ENCODE peak calls at places on chromosomes 16 and 17, in four cellular contexts. Z is adrenal gland, O is ovary, E is endodermal cell. V is an unnamed sample.

GRCh38 chr17:44536090-44536960 is 21.0 kb upstream of the FZD2 start:
- DNase-seq in E (peak; percentile 75), Z (no peak), O (peak; percentile 46), V (peak; percentile 31)

GRCh38 chr16:19840524-19841110 is 44.0 kb downstream of the GPRC5B start:
- DNase-seq in O (no peak), E (no peak), Z (peak; percentile 25), V (no peak)

GRCh38 chr17:40074871-40075215 is 12.1 kb downstream of the THRA start:
- DNase-seq in O (no peak), Z (no peak), E (no peak), V (no peak)

GRCh38 chr16:89841275-89841674 is 13.0 kb downstream of the SPIRE2 start:
- DNase-seq in E (no peak), Z (no peak), O (no peak), V (no peak)

GRCh38 chr17:61415374-61416210 is 15.9 kb downstream of the TBX2 start:
- DNase-seq in E (peak; percentile 56), Z (no peak), O (no peak), V (no peak)

GRCh38 chr16:50302472-50303005 is 36.2 kb downstream of the ADCY7 start:
- DNase-seq in E (no peak), O (peak; percentile 25), Z (no peak), V (peak; percentile 4)

GRCh38 chr17:17151962-17152361 is 54.2 kb downstream of the PLD6 start:
- DNase-seq in Z (peak; percentile 98), E (no peak), O (peak; percentile 61), V (peak; percentile 77)

GRCh38 chr17:21263351-21263750 is 10.1 kb upstream of the NATD1 start:
- DNase-seq in O (no peak), Z (peak; percentile 73), E (no peak), V (no peak)

GRCh38 chr17:41537990-41538389 is 9.9 kb upstream of the KRT19 start:
- DNase-seq in E (no peak), O (no peak), Z (no peak), V (no peak)

GRCh38 chr17:72523491-72523890 is 402.7 kb downstream of the SOX9 start:
- DNase-seq in Z (no peak), O (no peak), E (no peak), V (no peak)

GRCh38 chr16:24731722-24732419 is 2.4 kb downstream of the TNRC6A start:
- DNase-seq in E (no peak), O (no peak), Z (peak; percentile 79), V (peak; percentile 68)

GRCh38 chr16:24844101-24845030 is 1.4 kb upstream of the SLC5A11 start:
- DNase-seq in O (no peak), Z (no peak), E (peak; percentile 70), V (no peak)

GRCh38 chr16:66751135-66751991 is at the start of gene DYNC1LI2:
- DNase-seq in Z (peak; percentile 76), O (peak; percentile 87), E (peak; percentile 92), V (peak; percentile 81)

GRCh38 chr17:19897901-19898300 is 30.2 kb upstream of the ULK2 start:
- DNase-seq in O (no peak), E (no peak), Z (no peak), V (no peak)

GRCh38 chr17:63365366-63366237 is 80.5 kb downstream of the CYB561 start:
- DNase-seq in Z (no peak), O (no peak), E (no peak), V (no peak)

GRCh38 chr16:56101480-56101879 is 89.8 kb upstream of the GNAO1 start:
- DNase-seq in E (no peak), O (no peak), Z (no peak), V (no peak)

GRCh38 chr16:19884611-19885455 is at the start of gene GPRC5B:
- DNase-seq in Z (peak; percentile 18), E (peak; percentile 82), O (peak; percentile 77), V (peak; percentile 73)

GRCh38 chr17:17453088-17453487 is 23.7 kb upstream of the MED9 start:
- DNase-seq in Z (no peak), E (peak; percentile 17), O (no peak), V (no peak)

GRCh38 chr16:29809850-29810698 is 1.9 kb upstream of the PRRT2 start:
- DNase-seq in Z (peak; percentile 42), E (no peak), O (peak; percentile 58), V (no peak)

GRCh38 chr16:50627419-50627818 is 53.7 kb downstream of the SNX20 start:
- DNase-seq in O (peak; percentile 83), Z (no peak), E (peak; percentile 73), V (peak; percentile 17)

GRCh38 chr16:59698341-59698979 is 964.3 kb upstream of the GOT2 start:
- DNase-seq in O (no peak), Z (no peak), E (no peak), V (no peak)

GRCh38 chr17:81831957-81832607 is 1.0 kb downstream of the MCRIP1 start:
- DNase-seq in E (no peak), O (no peak), Z (no peak), V (no peak)

GRCh38 chr16:74448990-74449389 is 27.7 kb upstream of the CLEC18B start:
- DNase-seq in Z (peak; percentile 72), O (peak; percentile 66), E (no peak), V (peak; percentile 44)

GRCh38 chr17:20997711-20998570 is 44.9 kb downstream of the USP22 start:
- DNase-seq in O (peak; percentile 36), E (peak; percentile 91), Z (no peak), V (no peak)

GRCh38 chr17:60106377-60107059 is 27.8 kb upstream of the HEATR6 start:
- DNase-seq in Z (no peak), O (no peak), E (peak; percentile 34), V (no peak)

GRCh38 chr16:3456374-3456773 is 12.9 kb downstream of the NAA60 start:
- DNase-seq in O (no peak), Z (peak; percentile 51), E (peak; percentile 18), V (peak; percentile 36)

V was measured in body of pancreas.